ENCODE peak calls at places on chromosome X, in five cellular contexts. L, W, X, Y and S are unnamed samples.
A peak's percentile ranks its signal among the peaks of the same experiment; 100 is the strongest.

GRCh38 chrX:71144651-71145050 is at the start of gene NLGN3:
- DNase-seq in Y (no peak), W (no peak), X (peak; percentile 60), L (peak; percentile 73), S (no peak)

GRCh38 chrX:25343060-25343459 is 327.3 kb upstream of the ARX start:
- DNase-seq in X (no peak), W (no peak), Y (no peak), L (no peak), S (no peak)

GRCh38 chrX:38694394-38694793 is 106.9 kb upstream of the MID1IP1 start:
- DNase-seq in Y (no peak), L (no peak), W (no peak), X (no peak), S (no peak)

GRCh38 chrX:97527725-97528124 is 644.0 kb downstream of the RPA4 start:
- DNase-seq in L (no peak), W (no peak), Y (no peak), X (no peak), S (no peak)

GRCh38 chrX:114952696-114953095 is 64.7 kb downstream of the IL13RA2 start:
- DNase-seq in X (no peak), W (no peak), Y (no peak), L (no peak), S (no peak)

GRCh38 chrX:152897216-152898144 is at the start of gene ZNF185:
- DNase-seq in Y (no peak), W (peak; percentile 43), L (peak; percentile 70), X (peak; percentile 81), S (no peak)

GRCh38 chrX:50700921-50701320 is 113.1 kb downstream of the SHROOM4 start:
- DNase-seq in Y (no peak), L (no peak), X (no peak), W (no peak), S (no peak)

GRCh38 chrX:16920116-16920515 is 26.3 kb upstream of the REPS2 start:
- DNase-seq in L (no peak), X (no peak), Y (no peak), W (no peak), S (no peak)

GRCh38 chrX:7316887-7317286 is 168.9 kb upstream of the PUDP start:
- DNase-seq in Y (no peak), W (no peak), X (no peak), L (no peak), S (no peak)

GRCh38 chrX:45063319-45064095 is 137.2 kb downstream of the DIPK2B start:
- DNase-seq in Y (no peak), L (no peak), W (no peak), X (no peak), S (no peak)

GRCh38 chrX:54357414-54358377 is at the start of gene WNK3:
- DNase-seq in X (peak; percentile 80), W (no peak), L (peak; percentile 86), Y (no peak), S (peak; percentile 0)

GRCh38 chrX:154029439-154029838 is 9.7 kb upstream of the IRAK1 start:
- DNase-seq in X (no peak), Y (no peak), L (no peak), W (no peak), S (no peak)

GRCh38 chrX:149060921-149061320 is 444.2 kb downstream of the IDS start:
- DNase-seq in X (no peak), Y (no peak), L (no peak), W (no peak), S (no peak)

GRCh38 chrX:22323541-22323940 is 50.8 kb downstream of the CBLL2 start:
- DNase-seq in Y (no peak), L (no peak), X (no peak), W (no peak), S (no peak)

GRCh38 chrX:39848243-39848642 is 249.5 kb downstream of the BCOR start:
- DNase-seq in L (no peak), X (no peak), Y (no peak), W (peak; percentile 37), S (no peak)

GRCh38 chrX:52983526-52983925 is 25.2 kb upstream of the FAM156A start:
- DNase-seq in W (no peak), X (no peak), L (no peak), Y (no peak), S (no peak)

GRCh38 chrX:16842684-16843083 is 27.5 kb downstream of the RBBP7 start:
- DNase-seq in W (no peak), X (no peak), L (no peak), Y (no peak), S (no peak)

GRCh38 chrX:118182050-118182449 is 65.4 kb upstream of the KLHL13 start:
- DNase-seq in X (no peak), Y (no peak), L (no peak), W (no peak), S (no peak)

GRCh38 chrX:100817340-100817739 is 2.9 kb upstream of the CSTF2 start:
- DNase-seq in Y (no peak), W (no peak), X (no peak), L (no peak), S (no peak)

GRCh38 chrX:30488092-30488491 is 89.5 kb downstream of the TASL start:
- DNase-seq in W (no peak), Y (no peak), L (no peak), X (no peak), S (no peak)

GRCh38 chrX:119419146-119419545 is 20.0 kb downstream of the SLC25A43 start:
- DNase-seq in X (no peak), L (no peak), W (no peak), Y (no peak), S (peak; percentile 69)

GRCh38 chrX:119763836-119764387 is 5.5 kb downstream of the SOWAHD start:
- DNase-seq in L (no peak), X (no peak), Y (no peak), W (no peak), S (no peak)

GRCh38 chrX:31266172-31267076 is 194.6 kb upstream of the FTHL17 start:
- DNase-seq in W (peak; percentile 70), Y (no peak), L (peak; percentile 79), X (peak; percentile 65), S (peak; percentile 25)

GRCh38 chrX:44025611-44026010 is 52.4 kb upstream of the NDP start:
- DNase-seq in X (no peak), W (no peak), L (no peak), Y (no peak), S (no peak)

GRCh38 chrX:42944381-42944998 is 166.5 kb upstream of the PPP1R2C start:
- DNase-seq in L (no peak), X (no peak), W (no peak), Y (no peak), S (no peak)

GRCh38 chrX:138128025-138128671 is 562.2 kb downstream of the ZIC3 start:
- DNase-seq in X (peak; percentile 46), Y (no peak), L (peak; percentile 28), W (peak; percentile 19), S (peak; percentile 2)

GRCh38 chrX:8500203-8500602 is 35.6 kb downstream of the VCX3B start:
- DNase-seq in X (no peak), L (no peak), Y (no peak), W (no peak), S (no peak)

DNA sequence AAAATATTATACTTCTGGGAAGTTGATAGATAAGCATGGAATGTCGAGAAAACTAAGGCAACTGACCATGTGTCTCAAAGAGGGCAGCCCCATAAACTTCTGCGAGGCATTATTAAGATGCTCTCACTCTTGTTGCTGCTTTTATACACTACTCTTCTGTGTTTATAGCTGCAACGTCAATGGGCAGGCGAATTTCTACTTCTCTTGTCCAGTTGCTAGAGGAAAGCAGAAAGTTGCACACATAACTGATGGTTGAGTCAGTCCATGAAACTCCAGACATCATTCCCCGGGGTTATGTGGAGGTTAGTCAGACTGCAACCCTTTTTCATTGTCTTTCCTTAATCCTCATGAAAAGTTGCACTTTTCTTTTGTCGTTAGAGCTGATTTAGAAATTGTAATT is 39.8 kb downstream of the VCX3B start:
- DNase-seq in L (no peak), Y (no peak), W (no peak), X (no peak), S (no peak)
- TF ChIP-seq RFX5 in L (no peak), Y (no peak), W (no peak), X (no peak), S (no peak)

DNA sequence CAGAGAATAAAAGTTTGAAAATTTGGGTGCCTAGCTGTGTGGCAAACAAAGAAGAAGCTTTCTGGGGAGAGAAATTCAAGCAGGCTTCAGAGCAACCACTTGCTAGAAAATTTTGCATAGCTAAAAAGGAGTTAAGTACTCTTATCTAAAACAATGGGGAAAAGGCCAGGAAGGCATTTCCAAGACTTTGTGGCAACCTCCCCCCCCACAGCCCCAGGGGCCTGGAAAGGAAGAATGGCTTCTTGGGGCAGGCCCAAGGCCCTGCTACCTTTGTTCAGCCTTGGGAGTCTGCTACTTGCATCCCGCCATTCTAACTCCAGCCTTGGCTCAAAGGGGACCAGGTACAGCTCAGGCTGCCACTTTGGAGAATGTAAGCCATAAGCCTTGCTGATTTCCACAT is 102.2 kb downstream of the PTCHD1 start:
- DNase-seq in W (no peak), Y (no peak), X (peak; percentile 44), L (no peak), S (no peak)
- H3K27ac ChIP-seq in W (no peak overlapping the region), Y (no peak overlapping the region), X (no peak overlapping the region), L (no peak overlapping the region), S (no peak overlapping the region)

GRCh38 chrX:15505104-15505503 is 4.5 kb downstream of the BMX start:
- DNase-seq in X (no peak), Y (no peak), W (no peak), L (no peak), S (no peak)
- TF ChIP-seq YY1 in X (no peak), Y (no peak), W (no peak), L (no peak), S (no peak)

GRCh38 chrX:108306086-108306485 is 132.1 kb downstream of the COL4A6 start:
- DNase-seq in L (no peak), Y (no peak), W (no peak), X (no peak), S (no peak)
- TF ChIP-seq RFX5 in L (no peak), Y (no peak), W (no peak), X (no peak), S (no peak)

GRCh38 chrX:11427082-11428033 is 134.1 kb downstream of the AMELX start:
- DNase-seq in Y (no peak), X (peak; percentile 73), W (peak; percentile 71), L (peak; percentile 26), S (no peak)

GRCh38 chrX:11429543-11430085 is 136.4 kb downstream of the AMELX start:
- DNase-seq in W (no peak), Y (no peak), X (no peak), L (no peak), S (no peak)

GRCh38 chrX:11423949-11424348 is 130.7 kb downstream of the AMELX start:
- DNase-seq in Y (no peak), X (no peak), W (no peak), L (no peak), S (no peak)

GRCh38 chrX:11424903-11425674 is 131.9 kb downstream of the AMELX start:
- DNase-seq in Y (no peak), X (no peak), W (no peak), L (no peak), S (no peak)

GRCh38 chrX:11426712-11427081 is 133.5 kb downstream of the AMELX start:
- DNase-seq in W (no peak), Y (no peak), L (no peak), X (no peak), S (no peak)
- H3K27ac ChIP-seq in W (peak overlapping the region; percentile 92), Y (no peak overlapping the region), L (no peak overlapping the region), X (no peak overlapping the region), S (no peak overlapping the region)